ENCODE peak calls at places on chromosomes 4 and X, in six cellular contexts. T is HepG2, J is K562, N is H1, V is GM12891, X is GM12878. U is an unnamed sample.

GRCh38 chr4:127624176-127624575 is 8.6 kb upstream of the INTU start:
- DNase-seq in X (no peak), J (no peak), V (no peak), N (no peak), T (no peak), U (no peak)

GRCh38 chr4:164531336-164531735 is 222.6 kb upstream of the SMIM31 start:
- DNase-seq in X (no peak), N (no peak), T (no peak), J (no peak), V (no peak), U (no peak)

GRCh38 chr4:124079174-124079780 is 633.3 kb downstream of the ANKRD50 start:
- DNase-seq in J (no peak), V (no peak), X (no peak), N (no peak), T (no peak), U (no peak)

GRCh38 chr4:109947918-109948317 is 35.2 kb downstream of the EGF start:
- DNase-seq in J (no peak), N (no peak), X (no peak), T (no peak), V (no peak), U (no peak)

GRCh38 chr4:101230806-101231426 is 116.4 kb downstream of the PPP3CA start:
- DNase-seq in T (no peak), N (no peak), X (no peak), V (no peak), J (no peak), U (no peak)

GRCh38 chr4:184843984-184844554 is 18.3 kb upstream of the ACSL1 start:
- DNase-seq in X (no peak), V (no peak), N (no peak), J (peak), T (no peak), U (no peak)

GRCh38 chrX:130799393-130799792 is 103.6 kb downstream of the ENOX2 start:
- DNase-seq in T (no peak), X (no peak), N (no peak), J (no peak), V (no peak), U (no peak)

GRCh38 chrX:43805579-43805978 is 76.7 kb downstream of the MAOB start:
- DNase-seq in X (no peak), N (no peak), J (no peak), T (no peak), V (no peak), U (no peak)

GRCh38 chrX:119687661-119688413 is 5.1 kb downstream of the SEPTIN6 start:
- DNase-seq in T (no peak), V (no peak), J (no peak), N (no peak), X (no peak), U (no peak)

GRCh38 chrX:130826249-130826648 is 76.8 kb downstream of the ENOX2 start:
- DNase-seq in J (no peak), N (no peak), X (no peak), V (no peak), T (no peak), U (no peak)

GRCh38 chrX:1587161-1587560 is 4.2 kb upstream of the AKAP17A start:
- DNase-seq in T (no peak), J (no peak), N (peak), X (no peak), V (no peak), U (no peak)

GRCh38 chrX:38312436-38312835 is 14.9 kb downstream of the RPGR start:
- DNase-seq in J (no peak), V (no peak), X (no peak), T (no peak), N (no peak), U (no peak)

GRCh38 chr4:24472514-24473308 is 111.6 kb downstream of the DHX15 start:
- DNase-seq in J (peak), V (peak), N (peak), X (no peak), T (peak), U (peak)

GRCh38 chr4:92506933-92507332 is 203.2 kb downstream of the GRID2 start:
- DNase-seq in N (no peak), J (no peak), T (no peak), V (no peak), X (no peak), U (no peak)

GRCh38 chrX:44967221-44967620 is 94.2 kb downstream of the KDM6A start:
- DNase-seq in J (no peak), X (no peak), T (no peak), V (no peak), N (no peak), U (no peak)
- TF ChIP-seq POLR2AphosphoS5 in J (no peak), X (no peak), T (no peak), V (no peak), N (no peak), U (no peak)

DNA sequence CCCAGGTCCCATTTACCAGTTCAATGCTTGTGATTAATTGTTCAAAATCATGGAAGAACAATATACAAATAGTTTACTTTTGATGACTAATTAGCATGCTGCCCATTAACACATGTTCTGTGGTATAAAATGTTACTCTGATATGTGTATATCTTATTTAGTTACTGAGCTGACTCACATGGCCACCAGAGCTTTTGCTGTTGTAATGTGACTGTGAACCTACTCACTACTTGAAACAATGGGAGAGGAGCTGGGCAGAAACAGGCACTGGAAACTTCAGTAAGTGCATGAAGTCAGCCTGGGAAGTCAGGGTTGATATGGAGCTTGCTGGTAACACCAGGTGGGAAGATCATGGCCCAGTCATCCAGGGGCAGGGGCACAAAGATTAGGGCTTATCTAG is 72.7 kb upstream of the MAD2L1 start:
- DNase-seq in X (no peak), J (no peak), T (no peak), N (no peak), V (no peak), U (no peak)
- TF ChIP-seq TAF1 in X (no peak), J (no peak), T (no peak), N (no peak), V (no peak), U (no peak)

GRCh38 chrX:101391831-101392230 is 1.0 kb downstream of the RPL36A start:
- DNase-seq in V (no peak), X (no peak), N (no peak), T (no peak), J (no peak), U (no peak)

GRCh38 chrX:101394372-101394771 is 3.6 kb downstream of the RPL36A start:
- DNase-seq in N (no peak), X (no peak), J (no peak), T (no peak), V (no peak), U (no peak)

GRCh38 chrX:101393530-101394305 is 2.9 kb downstream of the RPL36A start:
- DNase-seq in V (no peak), X (no peak), N (no peak), J (no peak), T (no peak), U (no peak)

GRCh38 chrX:101388604-101389003 is 2.2 kb upstream of the RPL36A start:
- DNase-seq in X (no peak), N (no peak), J (no peak), T (no peak), V (no peak), U (no peak)

DNA sequence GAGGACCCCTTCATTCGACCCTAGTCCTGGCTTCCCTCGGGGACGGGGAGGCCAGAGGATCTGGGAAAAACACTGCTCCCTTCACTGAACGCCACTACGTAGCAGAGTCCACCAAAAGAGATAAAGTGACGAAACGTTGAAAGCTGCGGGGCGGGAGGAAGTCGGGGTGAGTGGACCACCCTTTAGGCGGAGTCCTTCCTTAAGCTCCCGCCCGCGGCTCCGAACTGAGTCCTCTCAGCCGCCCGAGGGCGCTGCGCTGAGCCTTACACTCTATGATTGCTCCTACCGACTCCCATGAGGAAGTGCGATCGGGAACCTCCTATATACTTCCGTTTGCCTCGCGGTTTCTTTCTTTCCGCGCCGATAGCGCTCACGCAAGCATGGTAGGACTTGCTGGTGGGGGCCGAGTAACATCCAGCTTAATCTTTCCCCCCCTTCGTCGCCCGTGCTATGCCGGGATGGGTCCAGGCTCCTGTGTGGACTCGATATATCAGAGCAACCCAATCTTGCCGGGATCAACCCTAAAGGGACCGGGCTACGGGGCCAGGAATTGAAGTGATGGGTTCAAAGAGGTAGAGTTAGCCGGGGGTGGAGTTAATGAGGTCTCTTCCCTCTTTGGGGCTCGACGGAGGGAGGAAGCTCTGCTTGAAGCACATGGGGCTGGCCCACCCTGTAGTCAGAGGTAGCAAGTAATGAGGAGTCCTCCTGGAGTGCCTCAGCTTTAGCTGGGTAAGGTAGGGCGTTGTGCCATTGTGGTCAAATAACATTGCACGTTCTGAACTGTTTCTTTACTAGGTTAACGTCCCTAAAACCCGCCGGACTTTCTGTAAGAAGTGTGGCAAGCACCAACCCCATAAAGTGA is at the start of gene RPL36A:
- DNase-seq in T (peak), J (peak), V (peak), X (peak), N (peak), U (no peak)
- TF ChIP-seq POLR2A in T (peak), J (peak), V (peak), X (peak), N (peak), U (peak)

GRCh38 chr4:158513246-158513645 is 8.4 kb upstream of the RXFP1 start:
- DNase-seq in X (no peak), N (no peak), J (no peak), T (no peak), V (no peak), U (no peak)
- TF ChIP-seq POLR2AphosphoS5 in X (no peak), N (no peak), J (no peak), T (no peak), V (no peak), U (no peak)

GRCh38 chrX:71616672-71617529 is 1.4 kb downstream of the CXCR3 start:
- DNase-seq in N (no peak), V (no peak), J (no peak), T (peak), X (no peak), U (no peak)
- TF ChIP-seq TAF1 in N (no peak), V (no peak), J (no peak), T (no peak), X (no peak), U (no peak)

DNA sequence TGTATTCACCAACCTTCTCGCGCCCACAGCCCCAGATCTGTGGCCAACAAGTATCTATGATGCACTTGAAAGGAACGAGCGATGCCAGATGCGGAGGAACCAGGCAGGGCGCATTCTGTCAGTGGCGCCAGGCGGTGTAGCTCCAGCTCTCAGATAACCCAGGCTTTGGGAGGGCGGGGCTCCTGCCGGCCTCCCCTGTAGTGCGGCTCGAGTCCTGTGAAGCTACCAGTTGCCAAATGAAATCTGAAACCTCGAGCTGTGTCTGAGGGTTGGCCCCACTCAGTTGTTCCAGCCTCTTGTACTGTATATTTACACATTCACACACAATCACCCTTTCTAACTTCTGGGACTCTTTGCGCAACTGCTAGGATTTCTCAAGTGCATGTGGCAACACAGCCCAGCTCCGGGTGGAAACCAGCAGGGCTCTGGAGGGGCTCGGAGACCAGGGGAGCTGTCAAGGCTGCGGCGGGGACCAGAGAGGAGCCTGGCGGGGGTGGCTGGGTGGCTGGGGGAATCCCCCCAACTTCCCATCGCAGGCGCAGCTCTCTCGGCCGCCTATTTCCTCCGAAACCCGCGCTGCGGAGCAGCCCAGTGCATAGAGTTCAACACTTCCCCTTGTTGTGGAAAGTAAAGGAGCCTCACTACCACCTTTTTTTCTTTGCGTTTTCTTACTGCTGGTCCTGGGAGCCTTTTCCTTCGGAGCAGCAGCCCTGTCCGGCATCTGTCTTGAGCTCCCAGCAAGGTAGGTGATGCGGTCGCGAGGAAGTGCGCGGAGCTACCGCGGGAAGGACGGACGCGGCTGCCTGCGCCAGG is at the start of gene ARHGAP24:
- DNase-seq in J (no peak), N (peak), T (peak), V (peak), X (peak), U (peak)
- TF ChIP-seq POLR2A in J (no peak), N (no peak), T (no peak), V (no peak), X (no peak), U (no peak)

DNA sequence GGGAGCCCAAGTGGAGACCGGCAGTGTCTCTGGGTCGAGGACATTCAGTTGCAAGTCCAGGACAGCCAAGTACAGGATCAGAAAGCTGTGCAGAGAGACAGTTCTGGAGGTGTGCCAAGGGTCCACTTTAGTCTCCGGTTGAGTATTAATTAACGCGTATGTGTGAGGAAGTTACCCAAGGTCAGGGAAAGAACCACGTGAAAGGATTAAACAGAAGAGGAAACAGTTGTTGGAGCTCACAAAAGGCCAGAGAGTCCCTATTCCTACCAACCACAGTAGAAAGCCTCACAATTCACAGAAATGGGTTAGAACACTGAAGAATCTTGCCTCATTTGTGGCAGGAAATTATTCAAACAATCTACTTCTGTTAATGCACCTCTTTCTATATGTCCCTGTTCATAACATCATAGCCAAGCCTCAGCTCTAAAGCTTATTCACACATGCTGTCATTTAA is 17.9 kb upstream of the NSUN7 start:
- DNase-seq in V (no peak), J (no peak), T (peak), N (no peak), X (no peak), U (no peak)
- TF ChIP-seq POLR2AphosphoS5 in V (no peak), J (no peak), T (no peak), N (no peak), X (no peak), U (no peak)

DNA sequence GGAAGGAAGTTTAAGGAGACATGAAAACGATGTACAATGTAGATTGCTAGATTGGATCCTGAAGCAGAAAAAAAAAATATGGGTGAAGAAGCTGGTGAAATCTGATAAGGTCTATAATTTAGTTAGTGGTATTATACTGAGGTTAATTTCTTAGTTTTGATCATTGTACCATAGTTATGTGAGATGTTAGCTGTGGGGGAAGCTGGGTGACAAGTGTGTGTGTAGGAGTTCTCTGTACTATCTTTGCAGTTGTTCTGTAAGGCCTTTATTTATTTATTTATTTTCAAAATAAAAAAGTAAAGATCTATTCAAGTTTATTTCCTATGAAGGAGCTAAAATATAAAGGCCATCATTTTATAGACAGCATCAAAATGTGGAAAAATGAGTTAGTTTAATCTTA is 12.5 kb upstream of the EXOC1 start:
- DNase-seq in N (no peak), J (no peak), X (no peak), T (no peak), V (no peak), U (no peak)
- TF ChIP-seq TAF1 in N (no peak), J (no peak), X (no peak), T (no peak), V (no peak), U (no peak)

U was measured in GM12892.